ENCODE peak calls at places on chromosomes 16 and 17, in five cellular contexts. J is astrocyte of the cerebellum, W is breast epithelium, D is Calu3, Q is AG04450. O is an unnamed sample.

GRCh38 chr16:57091990-57092785 is at the start of gene CPNE2:
- DNase-seq in J (no peak), W (no peak), D (peak), Q (no peak), O (no peak)

GRCh38 chr16:31354394-31355291 is at the start of gene ITGAX:
- DNase-seq in J (no peak), W (no peak), D (peak), Q (no peak), O (no peak)

GRCh38 chr17:16269658-16270057 is 52.6 kb downstream of the PIGL start:
- DNase-seq in J (no peak), W (no peak), D (no peak), Q (no peak), O (no peak)

GRCh38 chr16:64136314-64136713 is 985.5 kb downstream of the CDH11 start:
- DNase-seq in J (no peak), W (no peak), D (no peak), Q (no peak), O (no peak)

GRCh38 chr16:28258571-28258970 is 33.8 kb upstream of the SBK1 start:
- DNase-seq in J (no peak), W (no peak), D (peak), Q (no peak), O (no peak)

GRCh38 chr16:80158766-80159165 is 382.0 kb upstream of the DYNLRB2 start:
- DNase-seq in J (no peak), W (no peak), D (no peak), Q (peak), O (no peak)

GRCh38 chr16:57797526-57798266 is 4.6 kb downstream of the KIFC3 start:
- DNase-seq in J (no peak), W (peak), D (peak), Q (no peak), O (no peak)

GRCh38 chr16:2924901-2925820 is 13.4 kb downstream of the FLYWCH1 start:
- DNase-seq in J (no peak), W (no peak), D (no peak), Q (no peak), O (no peak)

GRCh38 chr16:8819635-8820034 is 22.0 kb downstream of the PMM2 start:
- DNase-seq in J (no peak), W (no peak), D (no peak), Q (no peak), O (no peak)

GRCh38 chr17:15269087-15269486 is 4.0 kb upstream of the PMP22 start:
- DNase-seq in J (no peak), W (no peak), D (no peak), Q (no peak), O (no peak)
- TF ChIP-seq CTCF in J (no peak), W (no peak), D (no peak), Q (no peak), O (no peak)

GRCh38 chr17:81907219-81908145 is 3.7 kb downstream of the PCYT2 start:
- DNase-seq in J (no peak), W (no peak), D (no peak), Q (no peak), O (no peak)
- TF ChIP-seq CTCF in J (no peak), W (no peak), D (no peak), Q (peak), O (no peak)

DNA sequence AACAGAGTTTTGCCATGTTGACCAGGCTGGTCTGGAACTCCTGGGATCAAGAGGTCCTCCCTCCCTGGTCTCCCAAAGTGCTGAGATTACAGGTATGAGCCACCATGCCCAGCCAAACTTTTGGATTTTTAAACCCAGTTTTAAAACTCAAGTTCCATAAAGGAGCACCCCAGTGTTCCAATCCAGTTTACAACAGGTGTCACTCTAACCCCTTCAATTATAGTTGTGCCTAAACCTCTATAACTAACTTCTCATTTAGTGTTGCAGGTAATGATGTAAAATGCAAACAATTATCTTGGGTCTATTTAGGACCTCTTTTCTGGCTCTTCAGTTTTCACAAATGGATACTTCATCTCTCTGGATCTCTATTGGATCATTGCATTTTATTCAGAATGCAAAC is 7.8 kb upstream of the ADAP2 start:
- DNase-seq in J (no peak), W (no peak), D (no peak), Q (no peak), O (no peak)
- TF ChIP-seq CTCF in J (no peak), W (no peak), D (no peak), Q (no peak), O (no peak)

GRCh38 chr16:87740909-87741424 is 24.8 kb downstream of the KLHDC4 start:
- DNase-seq in J (peak), W (no peak), D (no peak), Q (no peak), O (no peak)
- TF ChIP-seq CTCF in J (no peak), W (no peak), D (no peak), Q (no peak), O (no peak)